ENCODE peak calls at places on chromosome 21, in four cellular contexts. One of them, this sample, is unnamed.

GRCh38 chr21:40752125-40752524 is 94.8 kb downstream of the DSCAM start:
- DNase-seq in H1: no peak
- DNase-seq in K562: no peak
- DNase-seq in WTC11: peak
- DNase-seq in this sample: no peak

GRCh38 chr21:26945916-26946315 is 21.0 kb downstream of the ADAMTS5 start:
- DNase-seq in H1: no peak
- DNase-seq in K562: no peak
- DNase-seq in WTC11: no peak
- DNase-seq in this sample: no peak

GRCh38 chr21:37498664-37499063 is 132.1 kb downstream of the DYRK1A start:
- DNase-seq in H1: no peak
- DNase-seq in K562: no peak
- DNase-seq in WTC11: no peak
- DNase-seq in this sample: no peak

GRCh38 chr21:45161039-45161945 is 86.9 kb downstream of the ADARB1 start:
- DNase-seq in H1: no peak
- DNase-seq in K562: no peak
- DNase-seq in WTC11: no peak
- DNase-seq in this sample: no peak

GRCh38 chr21:38680401-38680800 is 125.3 kb upstream of the ETS2 start:
- DNase-seq in H1: no peak
- DNase-seq in K562: no peak
- DNase-seq in WTC11: no peak
- DNase-seq in this sample: no peak

GRCh38 chr21:39088831-39089380 is 94.3 kb downstream of the PSMG1 start:
- DNase-seq in H1: no peak
- DNase-seq in K562: peak
- DNase-seq in WTC11: no peak
- DNase-seq in this sample: no peak

GRCh38 chr21:29443398-29444010 is 144.8 kb downstream of the BACH1 start:
- DNase-seq in H1: no peak
- DNase-seq in K562: no peak
- DNase-seq in WTC11: no peak
- DNase-seq in this sample: no peak

GRCh38 chr21:28769683-28770082 is 223.0 kb downstream of the LTN1 start:
- DNase-seq in H1: no peak
- DNase-seq in K562: no peak
- DNase-seq in WTC11: no peak
- DNase-seq in this sample: no peak

GRCh38 chr21:45378258-45378966 is 26.6 kb upstream of the COL18A1 start:
- DNase-seq in H1: peak
- DNase-seq in K562: no peak
- DNase-seq in WTC11: peak
- DNase-seq in this sample: no peak

GRCh38 chr21:26844258-26845065 is 747 bp downstream of the ADAMTS1 start:
- DNase-seq in H1: peak
- DNase-seq in K562: no peak
- DNase-seq in WTC11: peak
- DNase-seq in this sample: peak

GRCh38 chr21:42110691-42111469 is 39.8 kb downstream of the UMODL1 start:
- DNase-seq in H1: no peak
- DNase-seq in K562: no peak
- DNase-seq in WTC11: no peak
- DNase-seq in this sample: no peak

GRCh38 chr21:29338256-29338655 is 39.5 kb downstream of the BACH1 start:
- DNase-seq in H1: no peak
- DNase-seq in K562: no peak
- DNase-seq in WTC11: no peak
- DNase-seq in this sample: no peak

GRCh38 chr21:38352536-38353219 is 95.9 kb downstream of the KCNJ15 start:
- DNase-seq in H1: peak
- DNase-seq in K562: peak
- DNase-seq in WTC11: peak
- DNase-seq in this sample: peak

GRCh38 chr21:39687069-39687468 is 57.9 kb upstream of the IGSF5 start:
- DNase-seq in H1: no peak
- DNase-seq in K562: no peak
- DNase-seq in WTC11: no peak
- DNase-seq in this sample: no peak

GRCh38 chr21:44051462-44051941 is 39.4 kb downstream of the TRAPPC10 start:
- DNase-seq in H1: no peak
- DNase-seq in K562: no peak
- DNase-seq in WTC11: no peak
- DNase-seq in this sample: no peak
- TF ChIP-seq TEAD4 in H1: no peak
- TF ChIP-seq TEAD4 in K562: no peak
- TF ChIP-seq TEAD4 in WTC11: no peak
- TF ChIP-seq TEAD4 in this sample: no peak

GRCh38 chr21:46434322-46434958 is 24.3 kb upstream of the DIP2A start:
- DNase-seq in H1: no peak
- DNase-seq in K562: no peak
- DNase-seq in WTC11: no peak
- DNase-seq in this sample: no peak

GRCh38 chr21:46437096-46437498 is 21.6 kb upstream of the DIP2A start:
- DNase-seq in H1: no peak
- DNase-seq in K562: no peak
- DNase-seq in WTC11: no peak
- DNase-seq in this sample: no peak

GRCh38 chr21:46437511-46437910 is 21.2 kb upstream of the DIP2A start:
- DNase-seq in H1: no peak
- DNase-seq in K562: no peak
- DNase-seq in WTC11: no peak
- DNase-seq in this sample: no peak

GRCh38 chr21:46436586-46436985 is 22.1 kb upstream of the DIP2A start:
- DNase-seq in H1: no peak
- DNase-seq in K562: no peak
- DNase-seq in WTC11: no peak
- DNase-seq in this sample: no peak

GRCh38 chr21:46435786-46436227 is 22.9 kb upstream of the DIP2A start:
- DNase-seq in H1: no peak
- DNase-seq in K562: no peak
- DNase-seq in WTC11: no peak
- DNase-seq in this sample: no peak
- TF ChIP-seq TEAD4 in H1: no peak
- TF ChIP-seq TEAD4 in K562: no peak
- TF ChIP-seq TEAD4 in WTC11: no peak
- TF ChIP-seq TEAD4 in this sample: no peak

GRCh38 chr21:36061445-36061844 is 1.1 kb upstream of the SETD4 start:
- DNase-seq in H1: no peak
- DNase-seq in K562: no peak
- DNase-seq in WTC11: no peak
- DNase-seq in this sample: no peak

GRCh38 chr21:36064085-36064460 is 3.7 kb upstream of the SETD4 start:
- DNase-seq in H1: no peak
- DNase-seq in K562: no peak
- DNase-seq in WTC11: no peak
- DNase-seq in this sample: no peak

GRCh38 chr21:36068748-36069398 is 951 bp upstream of the CBR1 start:
- DNase-seq in H1: no peak
- DNase-seq in K562: no peak
- DNase-seq in WTC11: no peak
- DNase-seq in this sample: no peak

GRCh38 chr21:36063375-36064084 is 3.2 kb upstream of the SETD4 start:
- DNase-seq in H1: no peak
- DNase-seq in K562: no peak
- DNase-seq in WTC11: no peak
- DNase-seq in this sample: no peak

DNA sequence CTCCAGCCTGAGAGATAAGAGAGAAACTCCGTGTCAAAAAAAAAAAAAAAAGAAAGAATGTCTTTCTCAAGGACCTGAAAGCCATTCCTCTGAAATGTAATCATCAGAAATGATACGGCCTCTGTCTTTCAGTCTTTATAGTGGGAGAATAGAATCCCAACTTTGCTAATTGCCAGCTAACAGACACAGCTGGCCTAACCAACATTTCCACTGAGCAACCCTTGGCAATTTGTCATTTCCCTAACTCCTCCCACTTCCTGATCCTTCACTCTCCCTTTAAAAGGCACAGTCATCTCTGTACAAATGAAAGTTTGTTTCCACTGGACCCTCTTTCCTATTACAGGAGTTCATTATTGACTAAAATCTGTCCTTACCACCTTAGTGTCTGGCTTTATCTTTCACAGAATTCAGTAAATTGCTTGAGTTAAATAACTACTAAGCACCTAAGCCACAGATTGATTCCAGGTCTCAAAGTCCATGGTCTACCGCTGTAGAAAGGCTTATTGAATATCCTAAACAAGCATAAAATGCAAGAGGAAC is 4.3 kb upstream of the CBR1 start:
- DNase-seq in H1: no peak
- DNase-seq in K562: peak
- DNase-seq in WTC11: no peak
- DNase-seq in this sample: no peak
- TF ChIP-seq TEAD4 in H1: no peak
- TF ChIP-seq TEAD4 in K562: no peak
- TF ChIP-seq TEAD4 in WTC11: no peak
- TF ChIP-seq TEAD4 in this sample: no peak

GRCh38 chr21:43667191-43667904 is 8.0 kb downstream of the RRP1B start:
- DNase-seq in H1: no peak
- DNase-seq in K562: no peak
- DNase-seq in WTC11: no peak
- DNase-seq in this sample: no peak
- TF ChIP-seq TEAD4 in H1: no peak
- TF ChIP-seq TEAD4 in K562: no peak
- TF ChIP-seq TEAD4 in WTC11: no peak
- TF ChIP-seq TEAD4 in this sample: no peak

GRCh38 chr21:32520885-32521735 is 64.2 kb downstream of the TCP10L start:
- DNase-seq in H1: no peak
- DNase-seq in K562: no peak
- DNase-seq in WTC11: no peak
- DNase-seq in this sample: peak

GRCh38 chr21:32523463-32523862 is 61.9 kb downstream of the TCP10L start:
- DNase-seq in H1: no peak
- DNase-seq in K562: no peak
- DNase-seq in WTC11: no peak
- DNase-seq in this sample: no peak

GRCh38 chr21:32525282-32525681 is 60.0 kb downstream of the TCP10L start:
- DNase-seq in H1: no peak
- DNase-seq in K562: no peak
- DNase-seq in WTC11: peak
- DNase-seq in this sample: no peak

GRCh38 chr21:32521736-32522360 is 63.5 kb downstream of the TCP10L start:
- DNase-seq in H1: no peak
- DNase-seq in K562: no peak
- DNase-seq in WTC11: no peak
- DNase-seq in this sample: no peak

GRCh38 chr21:32524010-32524719 is 61.2 kb downstream of the TCP10L start:
- DNase-seq in H1: no peak
- DNase-seq in K562: no peak
- DNase-seq in WTC11: no peak
- DNase-seq in this sample: no peak
- TF ChIP-seq TEAD4 in H1: no peak
- TF ChIP-seq TEAD4 in K562: no peak
- TF ChIP-seq TEAD4 in WTC11: no peak
- TF ChIP-seq TEAD4 in this sample: no peak

DNA sequence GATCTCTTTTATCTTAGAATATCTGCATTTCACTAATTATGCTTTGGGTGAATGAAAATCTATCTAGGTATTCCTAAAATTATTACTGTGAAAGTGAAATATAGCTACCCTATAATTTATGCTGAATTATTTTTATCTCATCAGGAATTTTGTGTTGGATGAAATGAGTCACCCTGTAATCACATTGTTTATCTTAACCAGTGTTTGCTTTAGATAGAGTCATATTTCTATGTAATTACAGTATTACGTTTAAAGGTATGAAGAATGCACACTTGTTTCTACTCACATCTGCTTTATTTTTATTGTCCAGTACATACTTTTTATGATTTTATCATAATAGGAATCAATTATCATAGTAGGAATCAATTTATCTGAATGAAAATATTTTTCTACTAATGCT is 249.2 kb downstream of the NCAM2 start:
- DNase-seq in H1: no peak
- DNase-seq in K562: no peak
- DNase-seq in WTC11: no peak
- DNase-seq in this sample: no peak
- TF ChIP-seq TEAD4 in H1: no peak
- TF ChIP-seq TEAD4 in K562: no peak
- TF ChIP-seq TEAD4 in WTC11: no peak
- TF ChIP-seq TEAD4 in this sample: no peak

GRCh38 chr21:43317959-43318358 is 109.0 kb downstream of the SIK1 start:
- DNase-seq in H1: no peak
- DNase-seq in K562: peak
- DNase-seq in WTC11: no peak
- DNase-seq in this sample: no peak
- TF ChIP-seq TEAD4 in H1: no peak
- TF ChIP-seq TEAD4 in K562: no peak
- TF ChIP-seq TEAD4 in WTC11: no peak
- TF ChIP-seq TEAD4 in this sample: no peak

GRCh38 chr21:15272171-15272570 is 207.4 kb upstream of the NRIP1 start:
- DNase-seq in H1: no peak
- DNase-seq in K562: no peak
- DNase-seq in WTC11: no peak
- DNase-seq in this sample: no peak
- TF ChIP-seq TEAD4 in H1: no peak
- TF ChIP-seq TEAD4 in K562: no peak
- TF ChIP-seq TEAD4 in WTC11: no peak
- TF ChIP-seq TEAD4 in this sample: no peak

GRCh38 chr21:25791321-25791720 is 56.5 kb downstream of the GABPA start:
- DNase-seq in H1: no peak
- DNase-seq in K562: no peak
- DNase-seq in WTC11: no peak
- DNase-seq in this sample: no peak

GRCh38 chr21:25788677-25789076 is 53.9 kb downstream of the GABPA start:
- DNase-seq in H1: no peak
- DNase-seq in K562: no peak
- DNase-seq in WTC11: no peak
- DNase-seq in this sample: no peak

DNA sequence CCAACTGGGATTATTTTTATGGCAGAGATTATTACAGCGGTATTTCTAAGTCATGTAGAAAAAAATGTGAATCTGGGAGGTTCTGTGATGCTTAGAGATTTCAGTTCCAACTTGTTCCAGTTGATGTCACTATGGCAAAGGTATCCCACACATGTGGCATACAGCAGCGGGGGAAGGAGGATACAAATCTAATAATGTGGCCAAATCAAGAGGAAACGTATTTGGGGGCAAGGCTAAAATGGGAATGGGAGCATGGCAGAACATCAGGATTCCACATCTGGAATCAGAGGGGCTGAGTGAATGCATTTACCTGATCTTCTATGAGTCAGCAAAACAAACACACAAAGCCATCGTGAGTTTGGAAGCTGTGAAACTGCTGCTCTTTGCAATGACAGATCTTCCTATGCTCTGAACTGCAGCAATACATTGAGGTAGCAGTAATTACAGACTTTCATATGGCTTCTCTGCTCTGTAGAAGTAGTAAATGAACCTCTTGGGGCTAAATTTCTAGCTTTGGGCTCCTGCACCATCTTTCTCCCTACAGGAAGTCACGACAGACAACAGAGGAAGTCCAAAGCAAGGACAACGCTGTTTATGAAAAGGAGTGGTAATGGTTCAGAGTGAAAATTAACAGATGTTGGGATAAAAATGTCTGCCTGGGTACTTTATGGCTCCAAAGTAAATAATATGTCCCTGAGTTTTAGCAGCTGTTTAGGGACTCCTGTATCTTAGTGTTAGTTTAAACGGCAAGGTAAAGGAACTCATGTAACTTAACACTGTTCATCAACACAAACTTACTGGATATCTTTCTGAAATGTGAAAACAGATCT is 55.6 kb downstream of the GABPA start:
- DNase-seq in H1: no peak
- DNase-seq in K562: peak
- DNase-seq in WTC11: no peak
- DNase-seq in this sample: peak
- TF ChIP-seq TEAD4 in H1: no peak
- TF ChIP-seq TEAD4 in K562: no peak
- TF ChIP-seq TEAD4 in WTC11: no peak
- TF ChIP-seq TEAD4 in this sample: no peak

GRCh38 chr21:24188511-24188910 is 1418.8 kb downstream of the MRPL39 start:
- DNase-seq in H1: no peak
- DNase-seq in K562: no peak
- DNase-seq in WTC11: no peak
- DNase-seq in this sample: no peak
- TF ChIP-seq TEAD4 in H1: no peak
- TF ChIP-seq TEAD4 in K562: no peak
- TF ChIP-seq TEAD4 in WTC11: no peak
- TF ChIP-seq TEAD4 in this sample: no peak